ENCODE peak calls at places on chromosomes 5 and 9, in ten cellular contexts. One of them, this sample, is unnamed. For H3K27me3, the result is how much of the 10 kb centered on the place peaks cover.

GRCh38 chr9:133406480-133407307 is 11.1 kb downstream of the REXO4 start:
- DNase-seq in psoas muscle: peak
- DNase-seq in fibroblast of lung: peak
- DNase-seq in brain microvascular endothelial cell: peak
- DNase-seq in HL-60: peak
- DNase-seq in left ventricle myocardium inferior: peak
- DNase-seq in DND-41: peak
- DNase-seq in MM.1S: peak
- DNase-seq in PC-9: peak
- DNase-seq in GM23338: peak
- DNase-seq in this sample: peak

GRCh38 chr9:133323211-133323610 is 12.8 kb downstream of the SURF6 start:
- DNase-seq in MM.1S: no peak
- DNase-seq in brain microvascular endothelial cell: no peak
- DNase-seq in HL-60: no peak
- DNase-seq in PC-9: no peak
- DNase-seq in left ventricle myocardium inferior: no peak
- DNase-seq in DND-41: no peak
- DNase-seq in fibroblast of lung: no peak
- DNase-seq in psoas muscle: no peak
- DNase-seq in GM23338: no peak
- DNase-seq in this sample: no peak

GRCh38 chr9:70257512-70257911 is 1.3 kb upstream of the SMC5 start:
- DNase-seq in psoas muscle: no peak
- DNase-seq in brain microvascular endothelial cell: no peak
- DNase-seq in GM23338: no peak
- DNase-seq in left ventricle myocardium inferior: no peak
- DNase-seq in fibroblast of lung: no peak
- DNase-seq in MM.1S: no peak
- DNase-seq in PC-9: no peak
- DNase-seq in HL-60: no peak
- DNase-seq in DND-41: no peak
- DNase-seq in this sample: no peak

GRCh38 chr9:68704804-68705635 is at the start of gene PIP5K1B:
- DNase-seq in fibroblast of lung: peak
- DNase-seq in HL-60: peak
- DNase-seq in DND-41: no peak
- DNase-seq in GM23338: peak
- DNase-seq in MM.1S: peak
- DNase-seq in psoas muscle: peak
- DNase-seq in PC-9: peak
- DNase-seq in left ventricle myocardium inferior: peak
- DNase-seq in brain microvascular endothelial cell: peak
- DNase-seq in this sample: no peak

GRCh38 chr5:107359033-107359915 is 311.5 kb downstream of the EFNA5 start:
- DNase-seq in psoas muscle: no peak
- DNase-seq in GM23338: no peak
- DNase-seq in left ventricle myocardium inferior: no peak
- DNase-seq in DND-41: no peak
- DNase-seq in MM.1S: no peak
- DNase-seq in HL-60: no peak
- DNase-seq in fibroblast of lung: peak
- DNase-seq in brain microvascular endothelial cell: peak
- DNase-seq in PC-9: no peak
- DNase-seq in this sample: no peak

GRCh38 chr9:77523891-77524290 is 124.2 kb downstream of the GNA14 start:
- DNase-seq in GM23338: no peak
- DNase-seq in MM.1S: no peak
- DNase-seq in HL-60: no peak
- DNase-seq in psoas muscle: no peak
- DNase-seq in PC-9: no peak
- DNase-seq in brain microvascular endothelial cell: no peak
- DNase-seq in fibroblast of lung: no peak
- DNase-seq in left ventricle myocardium inferior: no peak
- DNase-seq in DND-41: no peak
- DNase-seq in this sample: no peak

GRCh38 chr9:77162366-77162765 is 15.0 kb upstream of the VPS13A start:
- DNase-seq in DND-41: no peak
- DNase-seq in psoas muscle: no peak
- DNase-seq in brain microvascular endothelial cell: no peak
- DNase-seq in MM.1S: no peak
- DNase-seq in PC-9: no peak
- DNase-seq in HL-60: no peak
- DNase-seq in left ventricle myocardium inferior: no peak
- DNase-seq in fibroblast of lung: no peak
- DNase-seq in GM23338: no peak
- DNase-seq in this sample: no peak

GRCh38 chr5:170341545-170341944 is 44.0 kb upstream of the LCP2 start:
- DNase-seq in HL-60: no peak
- DNase-seq in GM23338: no peak
- DNase-seq in fibroblast of lung: no peak
- DNase-seq in PC-9: no peak
- DNase-seq in psoas muscle: no peak
- DNase-seq in left ventricle myocardium inferior: no peak
- DNase-seq in DND-41: no peak
- DNase-seq in MM.1S: no peak
- DNase-seq in brain microvascular endothelial cell: no peak
- DNase-seq in this sample: no peak

GRCh38 chr5:119355244-119355635 is 579 bp upstream of the TNFAIP8 start:
- DNase-seq in GM23338: peak
- DNase-seq in brain microvascular endothelial cell: no peak
- DNase-seq in left ventricle myocardium inferior: no peak
- DNase-seq in fibroblast of lung: no peak
- DNase-seq in DND-41: no peak
- DNase-seq in PC-9: peak
- DNase-seq in psoas muscle: no peak
- DNase-seq in MM.1S: no peak
- DNase-seq in HL-60: no peak
- DNase-seq in this sample: no peak

GRCh38 chr5:77431286-77431685 is 60.8 kb downstream of the WDR41 start:
- DNase-seq in MM.1S: no peak
- DNase-seq in left ventricle myocardium inferior: no peak
- DNase-seq in fibroblast of lung: peak
- DNase-seq in GM23338: no peak
- DNase-seq in PC-9: no peak
- DNase-seq in DND-41: no peak
- DNase-seq in brain microvascular endothelial cell: no peak
- DNase-seq in psoas muscle: no peak
- DNase-seq in HL-60: no peak
- DNase-seq in this sample: no peak

GRCh38 chr5:127830157-127830556 is 127.0 kb downstream of the CCDC192 start:
- DNase-seq in fibroblast of lung: peak
- DNase-seq in MM.1S: no peak
- DNase-seq in left ventricle myocardium inferior: no peak
- DNase-seq in DND-41: no peak
- DNase-seq in HL-60: no peak
- DNase-seq in psoas muscle: no peak
- DNase-seq in brain microvascular endothelial cell: peak
- DNase-seq in GM23338: no peak
- DNase-seq in PC-9: no peak
- DNase-seq in this sample: no peak

GRCh38 chr9:127049044-127049443 is 73.4 kb downstream of the ANGPTL2 start:
- DNase-seq in MM.1S: peak
- DNase-seq in brain microvascular endothelial cell: peak
- DNase-seq in HL-60: peak
- DNase-seq in GM23338: no peak
- DNase-seq in DND-41: no peak
- DNase-seq in psoas muscle: no peak
- DNase-seq in left ventricle myocardium inferior: no peak
- DNase-seq in PC-9: peak
- DNase-seq in fibroblast of lung: peak
- DNase-seq in this sample: peak

GRCh38 chr9:32378993-32379729 is 5.3 kb upstream of the ACO1 start:
- DNase-seq in brain microvascular endothelial cell: peak
- DNase-seq in PC-9: peak
- DNase-seq in psoas muscle: no peak
- DNase-seq in HL-60: peak
- DNase-seq in DND-41: peak
- DNase-seq in MM.1S: peak
- DNase-seq in left ventricle myocardium inferior: no peak
- DNase-seq in GM23338: peak
- DNase-seq in fibroblast of lung: peak
- DNase-seq in this sample: no peak

GRCh38 chr5:1005904-1006655 is 2.5 kb upstream of the NKD2 start:
- DNase-seq in HL-60: no peak
- DNase-seq in DND-41: no peak
- DNase-seq in brain microvascular endothelial cell: no peak
- DNase-seq in GM23338: no peak
- DNase-seq in left ventricle myocardium inferior: peak
- DNase-seq in psoas muscle: no peak
- DNase-seq in MM.1S: no peak
- DNase-seq in PC-9: peak
- DNase-seq in fibroblast of lung: no peak
- DNase-seq in this sample: no peak

GRCh38 chr9:115086886-115087285 is 31.1 kb downstream of the TNC start:
- DNase-seq in GM23338: no peak
- DNase-seq in PC-9: no peak
- DNase-seq in HL-60: no peak
- DNase-seq in left ventricle myocardium inferior: no peak
- DNase-seq in DND-41: no peak
- DNase-seq in fibroblast of lung: no peak
- DNase-seq in brain microvascular endothelial cell: no peak
- DNase-seq in MM.1S: no peak
- DNase-seq in psoas muscle: no peak
- DNase-seq in this sample: no peak

GRCh38 chr5:58460727-58461286 is 921 bp upstream of the PLK2 start:
- DNase-seq in brain microvascular endothelial cell: peak
- DNase-seq in MM.1S: peak
- DNase-seq in psoas muscle: peak
- DNase-seq in GM23338: peak
- DNase-seq in left ventricle myocardium inferior: peak
- DNase-seq in DND-41: peak
- DNase-seq in fibroblast of lung: peak
- DNase-seq in HL-60: no peak
- DNase-seq in PC-9: peak
- DNase-seq in this sample: peak

GRCh38 chr5:151492729-151493128 is 45.3 kb downstream of the SLC36A1 start:
- DNase-seq in left ventricle myocardium inferior: no peak
- DNase-seq in HL-60: no peak
- DNase-seq in GM23338: no peak
- DNase-seq in psoas muscle: no peak
- DNase-seq in fibroblast of lung: peak
- DNase-seq in MM.1S: no peak
- DNase-seq in brain microvascular endothelial cell: peak
- DNase-seq in PC-9: no peak
- DNase-seq in DND-41: no peak
- DNase-seq in this sample: no peak

GRCh38 chr9:120627073-120627472 is 47.1 kb upstream of the CDK5RAP2 start:
- DNase-seq in GM23338: no peak
- DNase-seq in PC-9: no peak
- DNase-seq in left ventricle myocardium inferior: no peak
- DNase-seq in DND-41: no peak
- DNase-seq in HL-60: no peak
- DNase-seq in brain microvascular endothelial cell: no peak
- DNase-seq in MM.1S: no peak
- DNase-seq in fibroblast of lung: no peak
- DNase-seq in psoas muscle: no peak
- DNase-seq in this sample: no peak
- H3K27ac ChIP-seq in GM23338: no peak
- H3K27ac ChIP-seq in PC-9: no peak
- H3K27ac ChIP-seq in left ventricle myocardium inferior: no peak
- H3K27ac ChIP-seq in DND-41: no peak
- H3K27ac ChIP-seq in HL-60: no peak
- H3K27ac ChIP-seq in brain microvascular endothelial cell: no peak
- H3K27ac ChIP-seq in MM.1S: no peak
- H3K27ac ChIP-seq in fibroblast of lung: no peak
- H3K27ac ChIP-seq in psoas muscle: no peak
- H3K27ac ChIP-seq in this sample: no peak

GRCh38 chr5:98349251-98349989 is 424.0 kb upstream of the RGMB start:
- DNase-seq in brain microvascular endothelial cell: peak
- DNase-seq in MM.1S: peak
- DNase-seq in DND-41: no peak
- DNase-seq in GM23338: peak
- DNase-seq in HL-60: no peak
- DNase-seq in fibroblast of lung: peak
- DNase-seq in psoas muscle: no peak
- DNase-seq in PC-9: peak
- DNase-seq in left ventricle myocardium inferior: no peak
- DNase-seq in this sample: no peak
- TF ChIP-seq CTCF in brain microvascular endothelial cell: peak
- TF ChIP-seq CTCF in MM.1S: peak
- TF ChIP-seq CTCF in DND-41: peak
- TF ChIP-seq CTCF in GM23338: peak
- TF ChIP-seq CTCF in HL-60: no peak
- TF ChIP-seq CTCF in fibroblast of lung: peak
- TF ChIP-seq CTCF in psoas muscle: no peak
- TF ChIP-seq CTCF in PC-9: peak
- TF ChIP-seq CTCF in left ventricle myocardium inferior: no peak
- TF ChIP-seq CTCF in this sample: no peak

GRCh38 chr5:2759091-2759490 is 7.6 kb upstream of the IRX2 start:
- DNase-seq in GM23338: no peak
- DNase-seq in DND-41: no peak
- DNase-seq in psoas muscle: no peak
- DNase-seq in HL-60: no peak
- DNase-seq in fibroblast of lung: no peak
- DNase-seq in left ventricle myocardium inferior: no peak
- DNase-seq in PC-9: no peak
- DNase-seq in brain microvascular endothelial cell: no peak
- DNase-seq in MM.1S: no peak
- DNase-seq in this sample: no peak
- H3K27me3 ChIP-seq in GM23338: half or more
- H3K27me3 ChIP-seq in DND-41: under half
- H3K27me3 ChIP-seq in psoas muscle: under half
- H3K27me3 ChIP-seq in HL-60: under half
- H3K27me3 ChIP-seq in fibroblast of lung: under half
- H3K27me3 ChIP-seq in left ventricle myocardium inferior: half or more
- H3K27me3 ChIP-seq in PC-9: under half
- H3K27me3 ChIP-seq in brain microvascular endothelial cell: under half
- H3K27me3 ChIP-seq in MM.1S: under half
- H3K27me3 ChIP-seq in this sample: half or more

GRCh38 chr5:179266291-179267070 is 78.8 kb downstream of the ADAMTS2 start:
- DNase-seq in DND-41: no peak
- DNase-seq in GM23338: no peak
- DNase-seq in left ventricle myocardium inferior: peak
- DNase-seq in MM.1S: no peak
- DNase-seq in HL-60: no peak
- DNase-seq in brain microvascular endothelial cell: no peak
- DNase-seq in PC-9: no peak
- DNase-seq in psoas muscle: no peak
- DNase-seq in fibroblast of lung: no peak
- DNase-seq in this sample: no peak

GRCh38 chr5:179264053-179264540 is 81.2 kb downstream of the ADAMTS2 start:
- DNase-seq in GM23338: no peak
- DNase-seq in MM.1S: no peak
- DNase-seq in PC-9: no peak
- DNase-seq in left ventricle myocardium inferior: peak
- DNase-seq in psoas muscle: no peak
- DNase-seq in HL-60: no peak
- DNase-seq in DND-41: no peak
- DNase-seq in fibroblast of lung: no peak
- DNase-seq in brain microvascular endothelial cell: no peak
- DNase-seq in this sample: no peak

GRCh38 chr5:179263391-179264052 is 81.7 kb downstream of the ADAMTS2 start:
- DNase-seq in PC-9: no peak
- DNase-seq in fibroblast of lung: no peak
- DNase-seq in left ventricle myocardium inferior: peak
- DNase-seq in psoas muscle: peak
- DNase-seq in DND-41: no peak
- DNase-seq in brain microvascular endothelial cell: no peak
- DNase-seq in GM23338: no peak
- DNase-seq in HL-60: no peak
- DNase-seq in MM.1S: no peak
- DNase-seq in this sample: no peak

GRCh38 chr5:179265529-179266290 is 79.6 kb downstream of the ADAMTS2 start:
- DNase-seq in fibroblast of lung: peak
- DNase-seq in PC-9: no peak
- DNase-seq in brain microvascular endothelial cell: peak
- DNase-seq in MM.1S: no peak
- DNase-seq in HL-60: no peak
- DNase-seq in left ventricle myocardium inferior: peak
- DNase-seq in DND-41: no peak
- DNase-seq in GM23338: peak
- DNase-seq in psoas muscle: peak
- DNase-seq in this sample: no peak

GRCh38 chr5:179264641-179265528 is 80.4 kb downstream of the ADAMTS2 start:
- DNase-seq in MM.1S: no peak
- DNase-seq in psoas muscle: no peak
- DNase-seq in PC-9: no peak
- DNase-seq in fibroblast of lung: no peak
- DNase-seq in HL-60: no peak
- DNase-seq in GM23338: peak
- DNase-seq in DND-41: no peak
- DNase-seq in left ventricle myocardium inferior: peak
- DNase-seq in brain microvascular endothelial cell: no peak
- DNase-seq in this sample: no peak
- H3K27ac ChIP-seq in MM.1S: no peak
- H3K27ac ChIP-seq in psoas muscle: peak
- H3K27ac ChIP-seq in PC-9: no peak
- H3K27ac ChIP-seq in fibroblast of lung: peak
- H3K27ac ChIP-seq in HL-60: no peak
- H3K27ac ChIP-seq in GM23338: no peak
- H3K27ac ChIP-seq in DND-41: no peak
- H3K27ac ChIP-seq in left ventricle myocardium inferior: peak
- H3K27ac ChIP-seq in brain microvascular endothelial cell: peak
- H3K27ac ChIP-seq in this sample: no peak

This sample was measured in CD4-positive, alpha-beta T cell.